ENCODE peak calls at places on chromosomes 16 and 17, in eight cellular contexts. H is SK-N-SH, Y is fibroblast of lung, W is left ventricle myocardium inferior, Z is ovary, N is colonic mucosa, F is tibial nerve, V is right lobe of liver. R is an unnamed sample.

GRCh38 chr17:10210151-10210574 is 11.8 kb upstream of the GAS7 start:
- DNase-seq in H (no peak), Y (peak; percentile 20), Z (no peak), V (no peak), N (peak; percentile 45), F (no peak), W (no peak), R (peak; percentile 21)

GRCh38 chr16:79703066-79703465 is 102.5 kb upstream of the MAF start:
- DNase-seq in Z (no peak), W (no peak), Y (peak; percentile 19), H (no peak), F (no peak), V (no peak), N (no peak), R (no peak)

GRCh38 chr17:74201250-74201649 is 2.2 kb upstream of the RPL38 start:
- DNase-seq in N (peak; percentile 64), Y (no peak), Z (no peak), H (no peak), F (peak; percentile 42), V (no peak), W (no peak), R (no peak)

GRCh38 chr17:71472809-71473789 is 647.7 kb upstream of the SOX9 start:
- DNase-seq in Y (peak; percentile 58), N (peak; percentile 30), V (no peak), Z (no peak), F (no peak), H (peak; percentile 65), W (no peak), R (peak; percentile 35)

GRCh38 chr16:85157813-85158701 is 45.8 kb upstream of the CIBAR2 start:
- DNase-seq in Z (no peak), Y (no peak), F (no peak), V (no peak), W (no peak), N (no peak), H (peak; percentile 79), R (no peak)

GRCh38 chr17:57478433-57478832 is 222.1 kb downstream of the MSI2 start:
- DNase-seq in Z (peak; percentile 74), N (no peak), V (no peak), W (no peak), Y (peak; percentile 96), F (no peak), H (no peak), R (no peak)

GRCh38 chr17:34822007-34822737 is 139.1 kb downstream of the CCT6B start:
- DNase-seq in F (no peak), Z (no peak), N (no peak), V (no peak), W (no peak), Y (no peak), H (peak; percentile 33), R (no peak)

GRCh38 chr17:10182785-10183184 is 15.6 kb downstream of the GAS7 start:
- DNase-seq in H (no peak), Y (no peak), F (no peak), W (no peak), Z (no peak), V (no peak), N (no peak), R (no peak)

GRCh38 chr16:85616608-85617311 is 3.6 kb downstream of the GSE1 start:
- DNase-seq in F (no peak), W (peak; percentile 61), V (peak; percentile 58), N (peak; percentile 42), Y (peak; percentile 23), H (peak; percentile 45), Z (no peak), R (no peak)

GRCh38 chr17:71029246-71029645 is 859.9 kb downstream of the KCNJ2 start:
- DNase-seq in H (no peak), F (no peak), V (no peak), W (no peak), N (no peak), Z (no peak), Y (no peak), R (no peak)

GRCh38 chr17:5464717-5465507 is 3.9 kb downstream of the DHX33 start:
- DNase-seq in V (no peak), F (no peak), Z (no peak), Y (no peak), W (no peak), N (no peak), H (no peak), R (no peak)

GRCh38 chr17:28675485-28675884 is 13.5 kb downstream of the SUPT6H start:
- DNase-seq in Y (no peak), Z (no peak), W (no peak), V (no peak), H (no peak), N (no peak), F (no peak), R (no peak)

DNA sequence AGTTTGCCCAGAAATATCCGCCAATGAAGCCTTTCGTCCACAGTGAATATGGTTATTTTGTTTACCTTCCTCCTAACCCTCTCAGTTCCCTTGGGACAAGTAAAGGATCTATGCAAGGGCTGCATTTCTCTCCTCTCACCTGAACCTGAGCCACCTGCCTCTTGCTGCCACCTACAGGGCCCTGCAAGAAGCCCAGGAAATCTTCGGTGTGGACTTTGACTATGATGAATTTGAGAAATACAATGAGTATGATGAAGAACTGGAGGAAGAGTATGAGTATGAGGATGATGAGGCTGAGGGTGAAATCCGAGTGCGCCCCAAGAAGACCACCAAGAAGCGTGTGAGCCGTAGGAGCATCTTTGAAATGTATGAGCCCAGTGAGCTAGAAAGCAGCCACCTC is 14.0 kb downstream of the SUPT6H start:
- DNase-seq in Z (no peak), N (no peak), F (no peak), V (no peak), W (no peak), H (no peak), Y (no peak), R (no peak)
- TF ChIP-seq CTCF in Z (no peak), N (peak; percentile 32), F (no peak), V (peak; percentile 38), W (no peak), H (no peak), Y (peak; percentile 23), R (peak; percentile 47)

GRCh38 chr16:54281535-54282201 is 4.9 kb downstream of the IRX3 start:
- DNase-seq in H (no peak), W (no peak), F (no peak), Y (no peak), Z (no peak), V (no peak), N (no peak), R (no peak)
- H3K4me3 ChIP-seq in H (no peak overlapping the region), W (peak overlapping the region; percentile 83), F (no peak overlapping the region), Y (no peak overlapping the region), Z (no peak overlapping the region), V (peak overlapping the region; percentile 16), N (peak overlapping the region; percentile 2), R (no peak overlapping the region)

DNA sequence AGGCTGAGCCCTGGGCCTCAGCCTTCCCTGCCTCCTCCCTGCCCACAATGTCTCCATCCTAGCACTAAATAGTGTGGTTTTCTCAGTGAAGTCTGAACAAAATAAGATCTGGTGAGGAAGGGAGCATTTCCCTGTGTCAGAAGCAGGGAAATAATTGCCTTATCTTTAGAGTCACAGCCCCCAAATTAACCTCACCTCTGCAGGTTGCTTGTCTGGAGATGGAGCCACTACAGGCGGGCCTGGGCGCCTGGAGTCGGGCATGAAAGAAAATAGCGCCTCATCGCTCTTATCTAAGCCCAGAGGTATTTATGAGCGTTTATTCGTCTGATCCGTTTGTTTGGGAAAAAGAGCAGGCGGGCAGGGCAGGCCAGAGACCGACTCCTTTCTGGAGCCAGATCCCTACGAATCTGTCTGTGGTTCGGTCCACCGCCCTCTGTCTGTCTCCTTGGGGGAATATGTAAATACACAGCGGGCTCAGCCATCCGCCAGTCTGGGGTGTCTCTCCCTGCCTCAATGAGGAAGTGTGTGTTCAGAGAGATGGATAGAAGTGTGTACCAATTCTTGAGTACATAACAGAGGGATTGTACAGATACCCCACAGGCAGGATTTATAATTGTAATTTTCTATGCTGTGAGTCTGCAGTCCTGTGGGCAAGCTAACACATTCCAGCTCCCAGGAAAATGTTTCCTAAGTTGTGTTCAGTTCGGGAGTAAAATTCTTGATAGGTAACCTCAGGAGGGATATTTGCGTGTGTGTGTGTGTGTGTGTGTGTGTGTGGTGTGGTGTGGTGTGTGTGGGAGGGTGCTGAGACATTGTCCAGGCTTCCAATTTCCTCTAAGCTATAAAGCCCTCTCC is 4.3 kb downstream of the HOXB6 start:
- DNase-seq in V (no peak), Z (no peak), Y (no peak), H (no peak), F (no peak), N (peak; percentile 64), W (no peak), R (no peak)
- H3K27me3 ChIP-seq in V (peaks cover 4% of the 10 kb centered on the region), Z (peaks cover under 1% of the 10 kb centered on the region), Y (no peaks in the 10 kb centered on the region), H (peaks cover 100% of the 10 kb centered on the region), F (no peaks in the 10 kb centered on the region), N (no peaks in the 10 kb centered on the region), W (peaks cover 100% of the 10 kb centered on the region), R (no peaks in the 10 kb centered on the region)

GRCh38 chr16:3868967-3869366 is 11.5 kb downstream of the CREBBP start:
- DNase-seq in W (no peak), Y (no peak), Z (no peak), V (no peak), F (no peak), N (no peak), H (no peak), R (no peak)
- TF ChIP-seq CTCF in W (no peak), Y (no peak), Z (no peak), V (no peak), F (no peak), N (no peak), H (no peak), R (no peak)

GRCh38 chr17:79747508-79748295 is 17.0 kb downstream of the ENPP7 start:
- DNase-seq in V (no peak), Y (no peak), H (peak; percentile 81), Z (no peak), F (no peak), W (no peak), N (no peak), R (no peak)
- H3K4me3 ChIP-seq in V (no peak overlapping the region), Y (no peak overlapping the region), H (peak overlapping the region; percentile 32), Z (no peak overlapping the region), F (no peak overlapping the region), W (no peak overlapping the region), N (no peak overlapping the region), R (no peak overlapping the region)

GRCh38 chr17:7292194-7292593 is 2.2 kb downstream of the YBX2 start:
- DNase-seq in W (no peak), H (no peak), V (no peak), Z (no peak), N (no peak), Y (no peak), F (no peak), R (no peak)

GRCh38 chr17:7290685-7291084 is 3.8 kb downstream of the YBX2 start:
- DNase-seq in Y (no peak), W (no peak), N (no peak), V (no peak), Z (no peak), H (no peak), F (no peak), R (no peak)

GRCh38 chr17:7292729-7293128 is 1.7 kb downstream of the YBX2 start:
- DNase-seq in W (no peak), N (no peak), Z (no peak), F (no peak), Y (no peak), V (no peak), H (peak; percentile 35), R (no peak)

GRCh38 chr17:7289256-7290032 is 5.0 kb downstream of the YBX2 start:
- DNase-seq in W (no peak), Y (no peak), N (no peak), H (peak; percentile 29), V (no peak), F (no peak), Z (no peak), R (no peak)

DNA sequence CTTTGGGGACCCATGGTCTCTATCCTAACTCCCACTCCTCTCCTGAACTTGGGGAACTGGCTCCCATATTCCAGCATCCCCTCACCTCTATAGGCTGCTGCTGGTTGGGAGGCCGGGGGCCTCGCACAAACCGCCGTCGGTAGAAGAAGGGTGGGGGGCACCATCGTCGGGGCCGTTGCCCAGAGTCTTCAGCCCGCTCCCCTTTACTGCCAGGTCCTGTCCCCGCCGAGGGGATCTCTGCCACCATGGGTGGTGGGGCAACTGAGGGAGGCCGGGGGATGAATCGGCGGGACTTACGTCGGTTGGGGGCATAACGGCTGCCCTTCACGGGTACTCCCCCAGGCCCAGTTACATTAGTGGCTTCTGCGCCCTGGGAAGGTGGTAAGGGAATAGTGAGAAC is 4.3 kb downstream of the YBX2 start:
- DNase-seq in Y (no peak), W (no peak), N (no peak), Z (no peak), F (no peak), V (no peak), H (no peak), R (no peak)
- H3K27me3 ChIP-seq in Y (peaks cover 49% of the 10 kb centered on the region), W (peaks cover 71% of the 10 kb centered on the region), N (peaks cover 4% of the 10 kb centered on the region), Z (peaks cover 3% of the 10 kb centered on the region), F (no peaks in the 10 kb centered on the region), V (no peaks in the 10 kb centered on the region), H (peaks cover 30% of the 10 kb centered on the region), R (peaks cover 68% of the 10 kb centered on the region)